ENCODE peak calls at places on chromosomes 1 and 21, in five cellular contexts. U is smooth muscle cell of the brain vasculature, P is colonic mucosa, A is T-helper 22 cell, G is C1 segment of cervical spinal cord. T is an unnamed sample.
A peak's percentile ranks its signal among the peaks of the same experiment; 100 is the strongest.

GRCh38 chr1:61498342-61498741 is 226.6 kb downstream of the TM2D1 start:
- DNase-seq in U (no peak), P (no peak), A (no peak), G (no peak), T (no peak)

GRCh38 chr1:36707221-36707620 is 224.5 kb upstream of the CSF3R start:
- DNase-seq in U (no peak), P (no peak), A (no peak), G (no peak), T (no peak)

GRCh38 chr1:153355445-153356071 is 2.1 kb upstream of the S100A9 start:
- DNase-seq in U (no peak), P (peak; percentile 61), A (no peak), G (no peak), T (peak; percentile 50)

GRCh38 chr1:24411963-24412362 is 1.6 kb downstream of the STPG1 start:
- DNase-seq in U (no peak), P (no peak), A (no peak), G (no peak), T (no peak)

GRCh38 chr1:61287734-61288133 is 205.4 kb downstream of the NFIA start:
- DNase-seq in U (peak; percentile 77), P (no peak), A (no peak), G (no peak), T (no peak)

GRCh38 chr1:31901838-31902508 is 36.2 kb downstream of the PTP4A2 start:
- DNase-seq in U (no peak), P (no peak), A (no peak), G (no peak), T (no peak)

GRCh38 chr1:172273668-172274396 is 146.7 kb upstream of the C1orf105 start:
- DNase-seq in U (no peak), P (no peak), A (no peak), G (no peak), T (no peak)

GRCh38 chr1:223682502-223682901 is 17.0 kb upstream of the CAPN8 start:
- DNase-seq in U (no peak), P (no peak), A (no peak), G (no peak), T (no peak)

GRCh38 chr1:157286646-157287420 is 148.6 kb upstream of the ETV3 start:
- DNase-seq in U (no peak), P (no peak), A (no peak), G (no peak), T (no peak)

GRCh38 chr1:15994590-15995351 is 9.3 kb upstream of the SRARP start:
- DNase-seq in U (no peak), P (peak; percentile 62), A (no peak), G (peak; percentile 26), T (peak; percentile 64)

GRCh38 chr1:16321176-16321867 is 31.0 kb downstream of the FBXO42 start:
- DNase-seq in U (no peak), P (no peak), A (no peak), G (no peak), T (no peak)

GRCh38 chr1:3284691-3285090 is 169.8 kb upstream of the ARHGEF16 start:
- DNase-seq in U (no peak), P (no peak), A (no peak), G (no peak), T (no peak)

GRCh38 chr1:110519125-110519810 is at the start of gene KCNA10:
- DNase-seq in U (no peak), P (no peak), A (no peak), G (no peak), T (no peak)

GRCh38 chr1:58592521-58593134 is 15.6 kb upstream of the TACSTD2 start:
- DNase-seq in U (no peak), P (no peak), A (no peak), G (no peak), T (peak; percentile 47)

GRCh38 chr1:241639653-241640148 is 468 bp downstream of the CHML start:
- DNase-seq in U (no peak), P (peak; percentile 45), A (peak; percentile 8), G (peak; percentile 58), T (peak; percentile 51)

GRCh38 chr1:27011058-27011764 is 1.4 kb downstream of the TENT5B start:
- DNase-seq in U (no peak), P (no peak), A (no peak), G (no peak), T (peak; percentile 92)

GRCh38 chr21:36788116-36788515 is 89.2 kb downstream of the SIM2 start:
- DNase-seq in U (no peak), P (peak; percentile 65), A (no peak), G (no peak), T (peak; percentile 6)

GRCh38 chr1:218164111-218164929 is 120.8 kb upstream of the RRP15 start:
- DNase-seq in U (no peak), P (peak; percentile 42), A (no peak), G (no peak), T (peak; percentile 32)

GRCh38 chr1:96360036-96360795 is 361.4 kb upstream of the PTBP2 start:
- DNase-seq in U (no peak), P (no peak), A (no peak), G (no peak), T (no peak)

GRCh38 chr1:4447778-4448360 is 206.5 kb upstream of the AJAP1 start:
- DNase-seq in U (no peak), P (no peak), A (no peak), G (no peak), T (no peak)

GRCh38 chr1:11364170-11364569 is 91.2 kb downstream of the UBIAD1 start:
- DNase-seq in U (no peak), P (no peak), A (no peak), G (no peak), T (no peak)

GRCh38 chr1:117561071-117561470 is 44.8 kb upstream of the TENT5C start:
- DNase-seq in U (no peak), P (no peak), A (no peak), G (no peak), T (no peak)

GRCh38 chr21:25370311-25370744 is 237.0 kb downstream of the MRPL39 start:
- DNase-seq in U (peak; percentile 37), P (no peak), A (no peak), G (no peak), T (no peak)

GRCh38 chr21:41345934-41346685 is 15.7 kb upstream of the MX2 start:
- DNase-seq in U (no peak), P (no peak), A (no peak), G (no peak), T (no peak)

GRCh38 chr1:201795066-201795465 is 33.9 kb upstream of the IPO9 start:
- DNase-seq in U (no peak), P (no peak), A (no peak), G (no peak), T (peak; percentile 22)

T was measured in HT-29.